ENCODE peak calls at places on chromosome 13, in four cellular contexts. J is OCI-LY7, L is heart right ventricle, U is NCI-H1417. G is an unnamed sample.

GRCh38 chr13:46903748-46904147 is 6.9 kb upstream of the HTR2A start:
- DNase-seq in J (no peak), L (no peak), U (no peak), G (no peak)

GRCh38 chr13:67343777-67344176 is 113.6 kb upstream of the PCDH9 start:
- DNase-seq in J (no peak), L (no peak), U (peak; percentile 83), G (no peak)

GRCh38 chr13:20680416-20681080 is 23.0 kb upstream of the IL17D start:
- DNase-seq in J (no peak), L (no peak), U (no peak), G (no peak)

GRCh38 chr13:111474136-111475002 is 153.9 kb downstream of the TEX29 start:
- DNase-seq in J (peak; percentile 13), L (no peak), U (peak; percentile 93), G (no peak)

GRCh38 chr13:23021921-23022320 is 158.9 kb upstream of the SGCG start:
- DNase-seq in J (no peak), L (no peak), U (no peak), G (no peak)

GRCh38 chr13:66657165-66657895 is 572.8 kb downstream of the PCDH9 start:
- DNase-seq in J (no peak), L (peak; percentile 38), U (peak; percentile 94), G (no peak)

GRCh38 chr13:58721273-58721672 is 1089.7 kb downstream of the PCDH17 start:
- DNase-seq in J (no peak), L (no peak), U (no peak), G (no peak)

GRCh38 chr13:114017028-114017630 is 43.3 kb upstream of the C13orf46 start:
- DNase-seq in J (no peak), L (no peak), U (no peak), G (no peak)

GRCh38 chr13:45398862-45399261 is 19.3 kb downstream of the SLC25A30 start:
- DNase-seq in J (no peak), L (no peak), U (no peak), G (no peak)

GRCh38 chr13:102530751-102531150 is 66.0 kb upstream of the TPP2 start:
- DNase-seq in J (no peak), L (no peak), U (no peak), G (no peak)

GRCh38 chr13:57946361-57946760 is 314.8 kb downstream of the PCDH17 start:
- DNase-seq in J (no peak), L (no peak), U (no peak), G (no peak)

GRCh38 chr13:107373551-107373950 is 805.6 kb upstream of the ARGLU1 start:
- DNase-seq in J (no peak), L (no peak), U (peak; percentile 77), G (no peak)

GRCh38 chr13:36945078-36945477 is 25.0 kb upstream of the SMAD9 start:
- DNase-seq in J (no peak), L (no peak), U (no peak), G (no peak)

GRCh38 chr13:94139393-94139995 is 340.0 kb downstream of the DCT start:
- DNase-seq in J (no peak), L (no peak), U (peak; percentile 25), G (no peak)

GRCh38 chr13:100131863-100132574 is 43.1 kb downstream of the PCCA start:
- DNase-seq in J (no peak), L (no peak), U (no peak), G (no peak)

GRCh38 chr13:50365683-50366391 is 350.6 kb downstream of the KCNRG start:
- DNase-seq in J (peak; percentile 56), L (no peak), U (peak; percentile 99), G (no peak)

GRCh38 chr13:42969558-42970172 is 22.4 kb downstream of the EPSTI1 start:
- DNase-seq in J (peak; percentile 77), L (peak; percentile 83), U (peak; percentile 67), G (peak; percentile 70)

GRCh38 chr13:94369862-94370491 is 109.5 kb downstream of the DCT start:
- DNase-seq in J (no peak), L (peak; percentile 22), U (peak; percentile 47), G (peak; percentile 41)

GRCh38 chr13:75648446-75648845 is 12.3 kb downstream of the LMO7 start:
- DNase-seq in J (no peak), L (no peak), U (no peak), G (no peak)

GRCh38 chr13:30681489-30682242 is 53.7 kb upstream of the ALOX5AP start:
- DNase-seq in J (no peak), L (no peak), U (peak; percentile 25), G (no peak)

GRCh38 chr13:111456452-111457230 is 136.2 kb downstream of the TEX29 start:
- DNase-seq in J (no peak), L (no peak), U (no peak), G (no peak)

GRCh38 chr13:107476068-107476467 is 739.3 kb downstream of the LIG4 start:
- DNase-seq in J (no peak), L (no peak), U (no peak), G (no peak)

GRCh38 chr13:99892866-99893504 is 78.6 kb downstream of the ZIC5 start:
- DNase-seq in J (no peak), L (no peak), U (no peak), G (no peak)

GRCh38 chr13:43196171-43196611 is 172.8 kb downstream of the DNAJC15 start:
- DNase-seq in J (no peak), L (peak; percentile 47), U (peak; percentile 5), G (peak; percentile 60)

GRCh38 chr13:59750860-59751259 is 412.9 kb downstream of the DIAPH3 start:
- DNase-seq in J (no peak), L (no peak), U (peak; percentile 92), G (no peak)

GRCh38 chr13:83740622-83741021 is 141.7 kb downstream of the SLITRK1 start:
- DNase-seq in J (no peak), L (no peak), U (no peak), G (no peak)

GRCh38 chr13:30148171-30148754 is 159.1 kb downstream of the KATNAL1 start:
- DNase-seq in J (peak; percentile 17), L (no peak), U (no peak), G (no peak)

GRCh38 chr13:68727165-68727564 is 1380.5 kb upstream of the ATXN8OS start:
- DNase-seq in J (no peak), L (no peak), U (peak; percentile 55), G (no peak)

GRCh38 chr13:47437411-47437810 is 540.6 kb upstream of the HTR2A start:
- DNase-seq in J (no peak), L (no peak), U (no peak), G (no peak)

GRCh38 chr13:34594507-34594906 is 347.6 kb upstream of the NBEA start:
- DNase-seq in J (no peak), L (no peak), U (no peak), G (no peak)

GRCh38 chr13:111948811-111949210 is 118.1 kb upstream of the SOX1 start:
- DNase-seq in J (no peak), L (no peak), U (no peak), G (no peak)

GRCh38 chr13:20456737-20457136 is 68.9 kb downstream of the CRYL1 start:
- DNase-seq in J (no peak), L (no peak), U (no peak), G (no peak)

GRCh38 chr13:90533866-90534265 is 813.6 kb upstream of the MIR17HG start:
- DNase-seq in J (no peak), L (no peak), U (peak; percentile 83), G (no peak)

GRCh38 chr13:32284927-32285632 is 30.1 kb downstream of the ZAR1L start:
- DNase-seq in J (no peak), L (peak; percentile 79), U (no peak), G (no peak)

GRCh38 chr13:100208596-100208995 is 119.7 kb downstream of the PCCA start:
- DNase-seq in J (no peak), L (no peak), U (no peak), G (no peak)

GRCh38 chr13:113220141-113220598 is 10.8 kb downstream of the CUL4A start:
- DNase-seq in J (no peak), L (no peak), U (no peak), G (no peak)